ENCODE peak calls at places on chromosome 14, in nine cellular contexts. One of them, this sample, is unnamed.

GRCh38 chr14:68713782-68714181 is 79.1 kb downstream of the ZFP36L1 start:
- DNase-seq in stimulated activated CD8-positive, alpha-beta memory T cell treated with anti-CD3 and anti-CD28 coated beads, Interleukin-2, amount 100 ng/mL, for 1 hour: no peak
- DNase-seq in spleen: no peak
- DNase-seq in MM.1S: no peak
- DNase-seq in SHP77 treated with DMSO at 0.1 percent for 48 hours: no peak
- DNase-seq in MCF 10A: no peak
- DNase-seq in ACHN: no peak
- DNase-seq in foreskin fibroblast: no peak
- DNase-seq in T follicular helper cell: no peak
- DNase-seq in this sample: no peak

GRCh38 chr14:23910081-23910875 is 43.3 kb upstream of the DHRS4 start:
- DNase-seq in stimulated activated CD8-positive, alpha-beta memory T cell treated with anti-CD3 and anti-CD28 coated beads, Interleukin-2, amount 100 ng/mL, for 1 hour: no peak
- DNase-seq in spleen: no peak
- DNase-seq in MM.1S: no peak
- DNase-seq in SHP77 treated with DMSO at 0.1 percent for 48 hours: peak
- DNase-seq in MCF 10A: peak
- DNase-seq in ACHN: peak
- DNase-seq in foreskin fibroblast: peak
- DNase-seq in T follicular helper cell: no peak
- DNase-seq in this sample: peak

GRCh38 chr14:31977001-31977556 is 100.0 kb upstream of the ARHGAP5 start:
- DNase-seq in stimulated activated CD8-positive, alpha-beta memory T cell treated with anti-CD3 and anti-CD28 coated beads, Interleukin-2, amount 100 ng/mL, for 1 hour: no peak
- DNase-seq in spleen: no peak
- DNase-seq in MM.1S: no peak
- DNase-seq in SHP77 treated with DMSO at 0.1 percent for 48 hours: no peak
- DNase-seq in MCF 10A: no peak
- DNase-seq in ACHN: no peak
- DNase-seq in foreskin fibroblast: no peak
- DNase-seq in T follicular helper cell: no peak
- DNase-seq in this sample: no peak

GRCh38 chr14:103071544-103072251 is 12.3 kb upstream of the LBHD2 start:
- DNase-seq in stimulated activated CD8-positive, alpha-beta memory T cell treated with anti-CD3 and anti-CD28 coated beads, Interleukin-2, amount 100 ng/mL, for 1 hour: no peak
- DNase-seq in spleen: peak
- DNase-seq in MM.1S: no peak
- DNase-seq in SHP77 treated with DMSO at 0.1 percent for 48 hours: no peak
- DNase-seq in MCF 10A: peak
- DNase-seq in ACHN: peak
- DNase-seq in foreskin fibroblast: no peak
- DNase-seq in T follicular helper cell: no peak
- DNase-seq in this sample: no peak

GRCh38 chr14:39184628-39185255 is 9.7 kb downstream of the PNN start:
- DNase-seq in stimulated activated CD8-positive, alpha-beta memory T cell treated with anti-CD3 and anti-CD28 coated beads, Interleukin-2, amount 100 ng/mL, for 1 hour: no peak
- DNase-seq in spleen: no peak
- DNase-seq in MM.1S: no peak
- DNase-seq in SHP77 treated with DMSO at 0.1 percent for 48 hours: no peak
- DNase-seq in MCF 10A: no peak
- DNase-seq in ACHN: no peak
- DNase-seq in foreskin fibroblast: no peak
- DNase-seq in T follicular helper cell: no peak
- DNase-seq in this sample: no peak

GRCh38 chr14:105151838-105152793 is 16.5 kb downstream of the JAG2 start:
- DNase-seq in stimulated activated CD8-positive, alpha-beta memory T cell treated with anti-CD3 and anti-CD28 coated beads, Interleukin-2, amount 100 ng/mL, for 1 hour: no peak
- DNase-seq in spleen: peak
- DNase-seq in MM.1S: no peak
- DNase-seq in SHP77 treated with DMSO at 0.1 percent for 48 hours: no peak
- DNase-seq in MCF 10A: no peak
- DNase-seq in ACHN: no peak
- DNase-seq in foreskin fibroblast: no peak
- DNase-seq in T follicular helper cell: no peak
- DNase-seq in this sample: no peak

GRCh38 chr14:89143595-89143994 is 273.4 kb downstream of the FOXN3 start:
- DNase-seq in stimulated activated CD8-positive, alpha-beta memory T cell treated with anti-CD3 and anti-CD28 coated beads, Interleukin-2, amount 100 ng/mL, for 1 hour: no peak
- DNase-seq in spleen: no peak
- DNase-seq in MM.1S: no peak
- DNase-seq in SHP77 treated with DMSO at 0.1 percent for 48 hours: no peak
- DNase-seq in MCF 10A: no peak
- DNase-seq in ACHN: no peak
- DNase-seq in foreskin fibroblast: peak
- DNase-seq in T follicular helper cell: no peak
- DNase-seq in this sample: no peak

GRCh38 chr14:80215756-80216581 is 4.7 kb upstream of the DIO2 start:
- DNase-seq in stimulated activated CD8-positive, alpha-beta memory T cell treated with anti-CD3 and anti-CD28 coated beads, Interleukin-2, amount 100 ng/mL, for 1 hour: no peak
- DNase-seq in spleen: no peak
- DNase-seq in MM.1S: no peak
- DNase-seq in SHP77 treated with DMSO at 0.1 percent for 48 hours: no peak
- DNase-seq in MCF 10A: peak
- DNase-seq in ACHN: no peak
- DNase-seq in foreskin fibroblast: no peak
- DNase-seq in T follicular helper cell: no peak
- DNase-seq in this sample: no peak

GRCh38 chr14:59101441-59101840 is 87.0 kb upstream of the DAAM1 start:
- DNase-seq in stimulated activated CD8-positive, alpha-beta memory T cell treated with anti-CD3 and anti-CD28 coated beads, Interleukin-2, amount 100 ng/mL, for 1 hour: no peak
- DNase-seq in spleen: no peak
- DNase-seq in MM.1S: no peak
- DNase-seq in SHP77 treated with DMSO at 0.1 percent for 48 hours: no peak
- DNase-seq in MCF 10A: no peak
- DNase-seq in ACHN: no peak
- DNase-seq in foreskin fibroblast: no peak
- DNase-seq in T follicular helper cell: no peak
- DNase-seq in this sample: no peak

GRCh38 chr14:51653855-51654548 is 2.3 kb downstream of the FRMD6 start:
- DNase-seq in stimulated activated CD8-positive, alpha-beta memory T cell treated with anti-CD3 and anti-CD28 coated beads, Interleukin-2, amount 100 ng/mL, for 1 hour: no peak
- DNase-seq in spleen: no peak
- DNase-seq in MM.1S: no peak
- DNase-seq in SHP77 treated with DMSO at 0.1 percent for 48 hours: no peak
- DNase-seq in MCF 10A: no peak
- DNase-seq in ACHN: no peak
- DNase-seq in foreskin fibroblast: no peak
- DNase-seq in T follicular helper cell: no peak
- DNase-seq in this sample: no peak

GRCh38 chr14:43647302-43647701 is 859.8 kb downstream of the FSCB start:
- DNase-seq in stimulated activated CD8-positive, alpha-beta memory T cell treated with anti-CD3 and anti-CD28 coated beads, Interleukin-2, amount 100 ng/mL, for 1 hour: no peak
- DNase-seq in spleen: peak
- DNase-seq in MM.1S: no peak
- DNase-seq in SHP77 treated with DMSO at 0.1 percent for 48 hours: no peak
- DNase-seq in MCF 10A: peak
- DNase-seq in ACHN: peak
- DNase-seq in foreskin fibroblast: no peak
- DNase-seq in T follicular helper cell: no peak
- DNase-seq in this sample: no peak

GRCh38 chr14:104335611-104336010 is 197.2 kb downstream of the KIF26A start:
- DNase-seq in stimulated activated CD8-positive, alpha-beta memory T cell treated with anti-CD3 and anti-CD28 coated beads, Interleukin-2, amount 100 ng/mL, for 1 hour: no peak
- DNase-seq in spleen: no peak
- DNase-seq in MM.1S: no peak
- DNase-seq in SHP77 treated with DMSO at 0.1 percent for 48 hours: no peak
- DNase-seq in MCF 10A: no peak
- DNase-seq in ACHN: no peak
- DNase-seq in foreskin fibroblast: no peak
- DNase-seq in T follicular helper cell: no peak
- DNase-seq in this sample: no peak

GRCh38 chr14:100278702-100279101 is 27.5 kb downstream of the SLC25A29 start:
- DNase-seq in stimulated activated CD8-positive, alpha-beta memory T cell treated with anti-CD3 and anti-CD28 coated beads, Interleukin-2, amount 100 ng/mL, for 1 hour: no peak
- DNase-seq in spleen: no peak
- DNase-seq in MM.1S: peak
- DNase-seq in SHP77 treated with DMSO at 0.1 percent for 48 hours: no peak
- DNase-seq in MCF 10A: peak
- DNase-seq in ACHN: peak
- DNase-seq in foreskin fibroblast: peak
- DNase-seq in T follicular helper cell: no peak
- DNase-seq in this sample: no peak

GRCh38 chr14:100902295-100902694 is 1.2 kb downstream of the RTL1 start:
- DNase-seq in stimulated activated CD8-positive, alpha-beta memory T cell treated with anti-CD3 and anti-CD28 coated beads, Interleukin-2, amount 100 ng/mL, for 1 hour: no peak
- DNase-seq in spleen: peak
- DNase-seq in MM.1S: no peak
- DNase-seq in SHP77 treated with DMSO at 0.1 percent for 48 hours: peak
- DNase-seq in MCF 10A: peak
- DNase-seq in ACHN: peak
- DNase-seq in foreskin fibroblast: no peak
- DNase-seq in T follicular helper cell: no peak
- DNase-seq in this sample: no peak

GRCh38 chr14:36720657-36721056 is 59.0 kb downstream of the PAX9 start:
- DNase-seq in stimulated activated CD8-positive, alpha-beta memory T cell treated with anti-CD3 and anti-CD28 coated beads, Interleukin-2, amount 100 ng/mL, for 1 hour: no peak
- DNase-seq in spleen: no peak
- DNase-seq in MM.1S: no peak
- DNase-seq in SHP77 treated with DMSO at 0.1 percent for 48 hours: no peak
- DNase-seq in MCF 10A: no peak
- DNase-seq in ACHN: no peak
- DNase-seq in foreskin fibroblast: no peak
- DNase-seq in T follicular helper cell: no peak
- DNase-seq in this sample: no peak

GRCh38 chr14:50985124-50985815 is 41.0 kb upstream of the PYGL start:
- DNase-seq in stimulated activated CD8-positive, alpha-beta memory T cell treated with anti-CD3 and anti-CD28 coated beads, Interleukin-2, amount 100 ng/mL, for 1 hour: no peak
- DNase-seq in spleen: no peak
- DNase-seq in MM.1S: no peak
- DNase-seq in SHP77 treated with DMSO at 0.1 percent for 48 hours: no peak
- DNase-seq in MCF 10A: no peak
- DNase-seq in ACHN: no peak
- DNase-seq in foreskin fibroblast: no peak
- DNase-seq in T follicular helper cell: no peak
- DNase-seq in this sample: no peak

GRCh38 chr14:80536456-80536855 is 325.2 kb upstream of the DIO2 start:
- DNase-seq in stimulated activated CD8-positive, alpha-beta memory T cell treated with anti-CD3 and anti-CD28 coated beads, Interleukin-2, amount 100 ng/mL, for 1 hour: no peak
- DNase-seq in spleen: no peak
- DNase-seq in MM.1S: no peak
- DNase-seq in SHP77 treated with DMSO at 0.1 percent for 48 hours: peak
- DNase-seq in MCF 10A: no peak
- DNase-seq in ACHN: no peak
- DNase-seq in foreskin fibroblast: no peak
- DNase-seq in T follicular helper cell: no peak
- DNase-seq in this sample: no peak

GRCh38 chr14:91114079-91115065 is 499 bp downstream of the DGLUCY start:
- DNase-seq in stimulated activated CD8-positive, alpha-beta memory T cell treated with anti-CD3 and anti-CD28 coated beads, Interleukin-2, amount 100 ng/mL, for 1 hour: peak
- DNase-seq in spleen: peak
- DNase-seq in MM.1S: peak
- DNase-seq in SHP77 treated with DMSO at 0.1 percent for 48 hours: peak
- DNase-seq in MCF 10A: peak
- DNase-seq in ACHN: peak
- DNase-seq in foreskin fibroblast: peak
- DNase-seq in T follicular helper cell: peak
- DNase-seq in this sample: no peak

GRCh38 chr14:105890474-105891220 is 364.3 kb downstream of the TMEM121 start:
- DNase-seq in stimulated activated CD8-positive, alpha-beta memory T cell treated with anti-CD3 and anti-CD28 coated beads, Interleukin-2, amount 100 ng/mL, for 1 hour: no peak
- DNase-seq in spleen: peak
- DNase-seq in MM.1S: no peak
- DNase-seq in SHP77 treated with DMSO at 0.1 percent for 48 hours: no peak
- DNase-seq in MCF 10A: no peak
- DNase-seq in ACHN: no peak
- DNase-seq in foreskin fibroblast: no peak
- DNase-seq in T follicular helper cell: no peak
- DNase-seq in this sample: no peak

This sample was measured in fibroblast of the conjunctiva.